ENCODE peak calls at places on chromosomes 13 and 19, in four cellular contexts. J is neural progenitor cell, E is MM.1S, H is GM23338. O is an unnamed sample.

GRCh38 chr19:14786421-14786851 is 8.1 kb upstream of the ADGRE2 start:
- DNase-seq in J (peak), E (no peak), H (peak), O (peak)

GRCh38 chr19:17281391-17282304 is at the start of gene ANKLE1:
- DNase-seq in J (peak), E (no peak), H (peak), O (no peak)

GRCh38 chr13:112072531-112073244 is 5.7 kb downstream of the SOX1 start:
- DNase-seq in J (peak), E (no peak), H (peak), O (no peak)

GRCh38 chr13:60214213-60215079 is 50.7 kb upstream of the DIAPH3 start:
- DNase-seq in J (no peak), E (no peak), H (no peak), O (no peak)

GRCh38 chr19:55383789-55384575 is at the start of gene TMEM238:
- DNase-seq in J (peak), E (peak), H (peak), O (peak)

GRCh38 chr19:27654266-27654990 is 1558.5 kb downstream of the UQCRFS1 start:
- DNase-seq in J (no peak), E (no peak), H (no peak), O (no peak)

GRCh38 chr13:73138276-73138950 is 79.6 kb downstream of the KLF5 start:
- DNase-seq in J (no peak), E (no peak), H (peak), O (peak)

GRCh38 chr19:17847538-17848366 is at the start of gene JAK3:
- DNase-seq in J (peak), E (peak), H (peak), O (no peak)

GRCh38 chr13:111625526-111626315 is 305.3 kb downstream of the TEX29 start:
- DNase-seq in J (no peak), E (no peak), H (no peak), O (no peak)

GRCh38 chr13:49602005-49602404 is 16.6 kb upstream of the RCBTB1 start:
- DNase-seq in J (no peak), E (no peak), H (no peak), O (peak)

GRCh38 chr13:84433024-84433423 is 550.8 kb upstream of the SLITRK1 start:
- DNase-seq in J (no peak), E (no peak), H (no peak), O (no peak)

GRCh38 chr13:84431646-84432045 is 549.4 kb upstream of the SLITRK1 start:
- DNase-seq in J (no peak), E (no peak), H (no peak), O (no peak)

GRCh38 chr13:84430015-84430414 is 547.7 kb upstream of the SLITRK1 start:
- DNase-seq in J (no peak), E (no peak), H (no peak), O (no peak)

DNA sequence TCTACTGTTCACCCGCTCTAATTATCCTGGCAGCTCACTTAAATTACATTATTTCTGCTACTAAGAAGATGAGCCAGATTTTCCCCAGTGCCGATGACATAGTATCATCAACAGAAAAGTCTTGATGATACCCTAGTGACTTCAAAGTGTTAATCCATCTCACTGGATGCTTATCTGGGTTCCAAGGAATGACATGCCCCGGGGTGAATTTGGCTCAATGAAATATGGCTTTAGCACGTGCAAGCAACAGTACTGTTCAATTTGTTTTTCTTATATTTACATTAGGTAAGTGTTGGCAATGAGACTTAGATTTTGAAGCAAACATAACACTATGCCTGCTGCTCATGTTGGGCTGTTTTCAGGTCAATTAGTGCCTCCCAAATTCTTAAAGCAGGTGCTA is 548.2 kb upstream of the SLITRK1 start:
- DNase-seq in J (no peak), E (no peak), H (no peak), O (no peak)
- H3K4me2 ChIP-seq in J (no peak), E (no peak), H (no peak), O (no peak)

DNA sequence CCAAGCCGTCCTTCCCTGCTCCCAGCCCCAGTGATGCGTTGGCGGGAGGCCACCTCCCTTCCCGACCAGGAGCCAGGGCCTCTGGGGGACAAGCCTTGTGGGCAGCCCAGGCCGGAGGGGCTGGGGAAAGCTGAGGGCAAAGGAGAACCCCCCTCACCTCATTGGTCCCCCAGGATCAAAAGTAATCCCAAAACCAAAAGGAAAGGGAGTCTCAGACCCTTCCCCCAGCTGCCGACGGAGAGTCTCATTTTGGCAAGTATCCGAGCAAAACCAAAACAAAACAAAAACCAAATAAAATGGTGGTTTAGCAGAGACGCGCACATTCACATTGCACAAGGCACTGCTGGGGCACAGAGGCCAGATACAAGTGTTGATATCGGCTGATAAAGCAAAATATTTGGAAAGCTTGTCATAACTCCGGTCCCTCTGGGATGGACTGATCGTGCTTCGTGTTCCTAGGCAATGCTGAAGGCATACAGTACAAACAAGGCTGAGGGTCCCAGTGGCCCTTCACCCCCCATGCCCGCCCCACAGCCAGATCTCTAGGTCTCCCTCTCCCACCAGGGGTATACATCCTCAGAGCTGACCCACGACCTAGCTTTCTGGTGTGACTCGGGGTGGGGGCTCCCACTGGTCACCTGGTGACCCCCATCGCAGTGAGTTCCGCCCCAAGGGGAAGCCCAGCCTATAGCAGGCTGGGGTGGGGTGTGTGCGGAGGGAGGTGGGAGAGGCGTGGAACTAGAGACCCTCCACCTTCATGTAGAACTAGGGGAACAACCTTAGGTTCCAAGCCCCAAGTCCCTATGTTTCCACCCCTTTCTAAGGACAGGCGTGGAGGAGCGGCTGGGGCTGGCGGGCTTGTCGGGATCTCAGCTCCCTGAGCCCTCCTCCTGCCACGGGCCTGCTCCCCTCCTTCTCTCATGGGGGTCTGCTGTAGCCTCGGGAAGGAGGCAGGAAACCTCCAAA is 2.0 kb downstream of the CEBPA start:
- DNase-seq in J (no peak), E (no peak), H (no peak), O (no peak)
- TF ChIP-seq EZH2 in J (no peak), E (no peak), H (peak), O (no peak)

DNA sequence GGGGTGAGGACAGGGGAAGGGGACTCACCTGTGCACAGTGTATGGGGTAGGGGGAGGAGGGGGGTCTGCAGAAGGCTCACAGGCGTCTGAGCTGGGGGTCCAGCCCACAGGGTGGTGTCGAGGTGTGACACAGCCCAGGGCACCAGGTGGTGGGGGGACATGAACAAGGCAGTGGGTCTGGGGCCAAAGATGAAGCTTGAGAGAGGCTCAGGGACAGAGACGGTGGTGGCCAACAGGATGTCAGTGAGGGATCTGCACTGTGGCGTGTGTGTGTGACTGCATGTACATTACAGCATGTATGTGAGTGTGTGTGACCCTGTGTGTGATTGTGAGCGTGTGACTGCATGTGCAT is 1.7 kb downstream of the ADAMTS10 start:
- DNase-seq in J (no peak), E (no peak), H (no peak), O (no peak)
- H3K27ac ChIP-seq in J (no peak), E (no peak), H (peak), O (no peak)

DNA sequence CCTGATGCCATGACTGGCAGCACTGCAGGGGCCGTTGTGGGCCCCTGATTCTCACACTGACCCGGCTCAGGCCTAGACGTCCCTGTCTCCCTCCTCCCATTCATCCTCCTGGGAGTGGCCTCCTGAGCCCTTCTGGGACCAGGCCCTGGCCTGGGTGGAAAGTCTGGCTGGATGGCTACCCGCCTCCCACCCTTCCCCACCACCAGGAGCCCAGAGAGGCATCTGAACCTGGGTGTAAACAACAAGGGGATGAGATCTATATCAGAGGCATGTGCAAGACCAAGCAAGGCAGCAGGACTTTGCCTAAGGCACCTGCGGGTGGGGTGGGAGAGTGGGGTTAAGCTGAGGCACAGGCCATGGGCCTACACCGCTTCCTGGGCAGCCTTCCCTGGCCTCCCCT is 22.0 kb upstream of the ASPDH start:
- DNase-seq in J (no peak), E (no peak), H (no peak), O (no peak)
- H3K4me2 ChIP-seq in J (no peak), E (no peak), H (no peak), O (no peak)

GRCh38 chr19:46660008-46660517 is 919 bp downstream of the DACT3 start:
- DNase-seq in J (peak), E (no peak), H (peak), O (no peak)
- TF ChIP-seq EZH2 in J (no peak), E (no peak), H (no peak), O (no peak)

GRCh38 chr19:2516727-2517126 is 40.8 kb downstream of the GADD45B start:
- DNase-seq in J (peak), E (no peak), H (no peak), O (no peak)

GRCh38 chr19:2512523-2513431 is 36.9 kb downstream of the GADD45B start:
- DNase-seq in J (no peak), E (no peak), H (peak), O (no peak)

GRCh38 chr19:2514981-2515518 is 39.1 kb downstream of the GADD45B start:
- DNase-seq in J (no peak), E (no peak), H (no peak), O (no peak)

GRCh38 chr19:2519482-2519881 is 43.6 kb downstream of the GADD45B start:
- DNase-seq in J (no peak), E (no peak), H (no peak), O (no peak)

GRCh38 chr19:2517881-2518601 is 42.1 kb downstream of the GADD45B start:
- DNase-seq in J (peak), E (no peak), H (no peak), O (no peak)
- H3K27ac ChIP-seq in J (no peak), E (no peak), H (no peak), O (no peak)

DNA sequence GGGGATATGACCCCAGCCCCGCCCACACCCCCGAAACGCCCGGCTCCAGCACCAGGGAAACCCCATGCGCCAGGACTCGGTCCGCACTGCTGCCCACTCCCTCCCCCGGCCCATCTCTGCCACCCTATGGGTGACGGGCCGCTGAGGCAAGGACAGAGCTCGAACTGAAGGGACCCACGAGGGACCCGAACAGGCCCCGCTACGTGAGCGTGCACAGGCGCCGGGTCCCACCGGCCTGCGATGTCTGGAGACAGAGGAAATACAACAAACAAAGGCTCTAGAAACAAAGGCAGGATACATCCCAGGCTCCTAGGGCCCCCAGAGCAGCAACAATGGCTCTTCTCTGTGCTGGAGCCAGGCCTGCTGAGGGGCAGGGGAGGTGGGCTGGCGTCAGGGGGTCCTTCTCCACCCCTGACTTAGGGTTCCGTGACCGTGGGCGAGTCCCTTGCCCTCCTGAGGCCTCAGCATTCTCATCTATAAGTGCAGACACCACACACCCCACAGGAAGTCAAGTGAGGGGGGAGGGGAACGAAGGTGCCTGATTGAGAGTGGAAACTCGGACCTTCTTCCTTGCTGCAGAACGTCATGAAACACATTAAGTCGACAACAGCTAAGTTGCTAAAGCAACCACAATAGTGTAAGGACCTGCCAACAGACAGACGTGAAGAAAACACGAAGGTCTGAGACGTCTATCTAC is 3.1 kb downstream of the ABHD17A start:
- DNase-seq in J (peak), E (no peak), H (no peak), O (no peak)
- H3K4me2 ChIP-seq in J (peak), E (no peak), H (peak), O (no peak)

GRCh38 chr19:46648961-46649960 is 11.7 kb downstream of the DACT3 start:
- DNase-seq in J (peak), E (no peak), H (peak), O (no peak)
- TF ChIP-seq EZH2 in J (peak), E (no peak), H (peak), O (no peak)

GRCh38 chr13:44158741-44159632 is 214.6 kb upstream of the SERP2 start:
- DNase-seq in J (no peak), E (no peak), H (no peak), O (no peak)
- H3K27ac ChIP-seq in J (no peak), E (no peak), H (no peak), O (peak)

DNA sequence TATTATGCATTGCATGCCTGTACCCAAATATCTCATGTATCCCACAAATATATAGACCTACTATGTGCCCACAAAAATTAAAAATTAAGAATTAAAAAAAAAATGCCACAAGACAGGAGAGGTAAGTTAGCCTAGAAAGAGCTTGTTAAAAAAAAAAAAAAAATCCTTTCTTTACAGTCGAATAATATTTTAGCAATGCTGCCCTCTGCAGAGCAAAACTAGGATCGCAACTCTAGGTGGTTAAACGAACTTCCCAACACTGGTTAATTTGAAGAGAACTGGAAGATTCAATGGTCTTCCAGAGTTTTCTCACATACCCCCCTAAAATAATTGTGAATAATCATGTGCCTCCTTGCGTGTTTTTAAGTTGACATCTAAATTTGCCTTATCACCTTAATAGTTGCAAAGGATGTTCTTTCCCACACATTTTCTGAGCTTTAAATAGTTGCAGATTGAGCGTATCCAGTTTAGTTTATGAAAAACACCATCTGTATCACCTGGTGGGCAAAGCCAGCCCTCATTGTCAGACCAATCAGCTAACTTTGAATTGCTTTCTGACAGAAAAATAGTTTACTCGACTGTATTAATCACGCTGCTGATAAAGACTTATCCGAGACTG is 47.4 kb upstream of the RCBTB2 start:
- DNase-seq in J (peak), E (peak), H (peak), O (peak)
- H3K4me2 ChIP-seq in J (no peak), E (no peak), H (no peak), O (no peak)